ENCODE peak calls at places on chromosomes 6 and 20, in five cellular contexts. K, H, A, S and W are unnamed samples.
A peak's percentile ranks its signal among the peaks of the same experiment; 100 is the strongest.

GRCh38 chr6:157885211-157885788 is 62.3 kb downstream of the SNX9 start:
- DNase-seq in S (no peak), K (no peak), A (no peak), H (no peak), W (peak; percentile 88)

GRCh38 chr20:40010483-40010882 is 678.6 kb downstream of the MAFB start:
- DNase-seq in S (no peak), A (no peak), H (no peak), K (no peak), W (no peak)

GRCh38 chr6:157464653-157465535 is 83.9 kb downstream of the ZDHHC14 start:
- DNase-seq in A (no peak), K (no peak), H (no peak), S (no peak), W (peak; percentile 80)

GRCh38 chr20:41428285-41428684 is 61.7 kb upstream of the EMILIN3 start:
- DNase-seq in A (no peak), H (no peak), K (peak; percentile 75), S (peak; percentile 54), W (peak; percentile 85)

GRCh38 chr6:91167846-91168245 is 581.0 kb upstream of the MAP3K7 start:
- DNase-seq in S (no peak), H (no peak), K (no peak), A (no peak), W (no peak)

GRCh38 chr6:149026530-149026942 is 279.7 kb downstream of the UST start:
- DNase-seq in A (no peak), H (no peak), K (peak; percentile 91), S (peak; percentile 82), W (no peak)

GRCh38 chr6:20640181-20640580 is 105.9 kb downstream of the CDKAL1 start:
- DNase-seq in K (no peak), S (no peak), H (no peak), A (no peak), W (no peak)

GRCh38 chr6:154399097-154399496 is 42.5 kb upstream of the IPCEF1 start:
- DNase-seq in A (no peak), H (no peak), K (peak; percentile 77), S (peak; percentile 66), W (no peak)

GRCh38 chr6:147648936-147649335 is 140.4 kb downstream of the SAMD5 start:
- DNase-seq in K (peak; percentile 58), H (no peak), A (no peak), S (no peak), W (no peak)

GRCh38 chr6:164247106-164247505 is 832.6 kb downstream of the QKI start:
- DNase-seq in H (no peak), S (peak; percentile 29), A (no peak), K (peak; percentile 61), W (no peak)

GRCh38 chr6:13941902-13942301 is 17.1 kb downstream of the RNF182 start:
- DNase-seq in H (no peak), K (no peak), S (no peak), A (no peak), W (no peak)

GRCh38 chr20:21505161-21505809 is 8.6 kb downstream of the NKX2-2 start:
- DNase-seq in A (peak; percentile 78), S (peak; percentile 74), K (no peak), H (peak; percentile 42), W (peak; percentile 79)

GRCh38 chr6:143098054-143098673 is 37.5 kb downstream of the AIG1 start:
- DNase-seq in K (no peak), S (no peak), H (no peak), A (no peak), W (no peak)

GRCh38 chr6:5205877-5206840 is 54.6 kb downstream of the LYRM4 start:
- DNase-seq in H (peak; percentile 49), S (peak; percentile 52), K (peak; percentile 42), A (peak; percentile 38), W (no peak)

GRCh38 chr6:81938991-81939773 is 186.7 kb upstream of the TENT5A start:
- DNase-seq in S (peak; percentile 76), H (no peak), A (no peak), K (peak; percentile 93), W (no peak)

GRCh38 chr6:41568585-41569384 is 22.6 kb downstream of the FOXP4 start:
- DNase-seq in S (no peak), A (peak; percentile 59), H (no peak), K (no peak), W (no peak)

GRCh38 chr6:145898376-145898775 is 65.8 kb downstream of the SHPRH start:
- DNase-seq in H (no peak), S (peak; percentile 83), A (no peak), K (no peak), W (no peak)

GRCh38 chr6:22153384-22154158 is 143.3 kb downstream of the PRL start:
- DNase-seq in A (no peak), H (no peak), S (no peak), K (no peak), W (no peak)

GRCh38 chr20:37948956-37949355 is 46.0 kb downstream of the VSTM2L start:
- DNase-seq in A (no peak), S (no peak), K (no peak), H (no peak), W (no peak)

GRCh38 chr6:121851056-121851455 is 415.6 kb downstream of the GJA1 start:
- DNase-seq in K (no peak), H (no peak), S (no peak), A (no peak), W (no peak)

GRCh38 chr6:5541025-5541424 is 279.7 kb downstream of the FARS2 start:
- DNase-seq in K (no peak), H (no peak), A (no peak), S (no peak), W (no peak)

GRCh38 chr6:10210052-10210451 is 204.8 kb downstream of the TFAP2A start:
- DNase-seq in H (no peak), S (peak; percentile 68), A (no peak), K (peak; percentile 15), W (no peak)

GRCh38 chr20:50224553-50225255 is 34.1 kb downstream of the CEBPB start:
- DNase-seq in H (peak; percentile 68), A (peak; percentile 42), S (no peak), K (peak; percentile 95), W (no peak)

GRCh38 chr6:94270040-94270689 is 850.8 kb upstream of the EPHA7 start:
- DNase-seq in H (no peak), K (no peak), A (no peak), S (no peak), W (no peak)

GRCh38 chr6:29632789-29633531 is at the start of gene GABBR1:
- DNase-seq in H (peak; percentile 77), A (peak; percentile 85), S (peak; percentile 77), K (peak; percentile 76), W (peak; percentile 64)

GRCh38 chr6:54085047-54085446 is 26.2 kb upstream of the MLIP start:
- DNase-seq in A (no peak), K (no peak), S (no peak), H (no peak), W (no peak)

GRCh38 chr20:62961310-62961783 is 8.8 kb downstream of the SLC17A9 start:
- DNase-seq in K (no peak), S (no peak), H (no peak), A (no peak), W (no peak)

GRCh38 chr6:89242574-89243330 is 25.6 kb upstream of the GABRR1 start:
- DNase-seq in A (no peak), S (peak; percentile 58), K (peak; percentile 18), H (no peak), W (no peak)

GRCh38 chr6:154403803-154404202 is 47.2 kb upstream of the IPCEF1 start:
- DNase-seq in S (peak; percentile 41), A (peak; percentile 31), K (peak; percentile 74), H (no peak), W (no peak)

GRCh38 chr6:100176321-100176950 is 182.4 kb upstream of the MCHR2 start:
- DNase-seq in A (no peak), K (peak; percentile 61), S (peak; percentile 70), H (no peak), W (no peak)

GRCh38 chr6:25056130-25056529 is 120.4 kb upstream of the RIPOR2 start:
- DNase-seq in A (no peak), K (no peak), H (no peak), S (no peak), W (peak; percentile 87)

GRCh38 chr6:75368864-75369402 is 84.3 kb upstream of the TMEM30A start:
- DNase-seq in H (no peak), K (no peak), S (no peak), A (no peak), W (no peak)

GRCh38 chr6:151196571-151196970 is 43.2 kb upstream of the AKAP12 start:
- DNase-seq in K (no peak), S (no peak), A (peak; percentile 30), H (peak; percentile 46), W (no peak)

GRCh38 chr20:61954276-61955021 is 111.2 kb downstream of the TAF4 start:
- DNase-seq in K (no peak), S (no peak), H (no peak), A (no peak), W (no peak)

GRCh38 chr6:163415176-163415619 is 680 bp downstream of the QKI start:
- DNase-seq in A (no peak), K (no peak), H (no peak), S (no peak), W (no peak)

GRCh38 chr6:146598785-146599405 is at the start of gene ADGB:
- DNase-seq in K (peak; percentile 31), S (peak; percentile 68), A (peak; percentile 45), H (no peak), W (no peak)

GRCh38 chr6:111485316-111485715 is 2.3 kb upstream of the REV3L start:
- DNase-seq in A (no peak), K (no peak), S (no peak), H (no peak), W (no peak)
- H3K4me1 ChIP-seq in A (peaks cover 15% of the 10 kb centered on the region), K (peaks cover 18% of the 10 kb centered on the region), S (peaks cover 13% of the 10 kb centered on the region), H (peaks cover 44% of the 10 kb centered on the region), W (peaks cover 46% of the 10 kb centered on the region)

DNA sequence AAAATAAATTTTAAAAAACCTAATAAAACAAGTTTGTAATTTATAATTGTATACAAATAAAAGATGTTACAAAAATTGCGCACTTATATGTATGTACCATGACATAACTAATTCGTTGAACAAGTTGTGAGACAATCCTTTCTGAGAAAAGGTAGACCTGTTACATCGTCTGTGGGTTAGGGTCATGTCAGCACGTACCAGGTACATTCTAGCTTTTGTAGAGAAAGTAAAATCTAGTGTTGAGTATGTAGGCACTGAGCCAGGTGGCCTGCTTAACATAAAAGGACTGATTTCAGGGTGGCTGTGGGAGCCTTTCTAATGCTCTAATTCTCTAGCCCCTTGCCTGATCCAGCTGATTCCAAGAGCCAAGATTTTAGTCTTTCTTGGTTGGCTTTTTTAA is 10.4 kb downstream of the RPL7L1 start:
- DNase-seq in K (no peak), A (no peak), H (no peak), S (peak; percentile 22), W (no peak)
- H3K27ac ChIP-seq in K (peak overlapping the region; percentile 98), A (peak overlapping the region; percentile 92), H (peak overlapping the region; percentile 86), S (peak overlapping the region; percentile 87), W (peak overlapping the region; percentile 84)

GRCh38 chr6:45196121-45196520 is 132.0 kb upstream of the RUNX2 start:
- DNase-seq in K (no peak), S (no peak), A (no peak), H (no peak), W (no peak)

GRCh38 chr6:45195137-45195536 is 133.0 kb upstream of the RUNX2 start:
- DNase-seq in H (no peak), A (no peak), S (no peak), K (no peak), W (no peak)

GRCh38 chr6:45200510-45200909 is 127.6 kb upstream of the RUNX2 start:
- DNase-seq in K (no peak), S (no peak), H (no peak), A (no peak), W (no peak)

GRCh38 chr6:45199554-45199953 is 128.6 kb upstream of the RUNX2 start:
- DNase-seq in S (no peak), K (no peak), A (no peak), H (no peak), W (no peak)
- H3K27me3 ChIP-seq in S (no peaks in the 10 kb centered on the region), K (no peaks in the 10 kb centered on the region), A (no peaks in the 10 kb centered on the region), H (no peaks in the 10 kb centered on the region), W (no peaks in the 10 kb centered on the region)

GRCh38 chr6:30774701-30775100 is 30.4 kb upstream of the IER3 start:
- DNase-seq in K (no peak), S (no peak), A (no peak), H (no peak), W (no peak)
- H3K4me1 ChIP-seq in K (peaks cover 19% of the 10 kb centered on the region), S (peaks cover 28% of the 10 kb centered on the region), A (peaks cover 22% of the 10 kb centered on the region), H (peaks cover 24% of the 10 kb centered on the region), W (peaks cover 5% of the 10 kb centered on the region)